ENCODE peak calls at places on chromosome 6, in six cellular contexts. D, F, W, N, H and X are unnamed samples. For H3K9me3, the result is how much of the 10 kb centered on the place peaks cover.

GRCh38 chr6:113320653-113321052 is 536.5 kb upstream of the MARCKS start:
- DNase-seq in N (no peak), F (no peak), W (no peak), H (no peak), D (no peak), X (no peak)

GRCh38 chr6:85669735-85670194 is 27.1 kb upstream of the SYNCRIP start:
- DNase-seq in F (peak), H (no peak), W (no peak), D (no peak), N (peak), X (peak)

GRCh38 chr6:132058975-132059374 is 107.8 kb upstream of the CCN2 start:
- DNase-seq in N (no peak), W (no peak), D (no peak), H (no peak), F (no peak), X (no peak)

GRCh38 chr6:157596886-157597285 is 215.9 kb downstream of the ZDHHC14 start:
- DNase-seq in W (no peak), H (no peak), F (no peak), N (no peak), D (no peak), X (no peak)

GRCh38 chr6:159682265-159682664 is 10.8 kb downstream of the SOD2 start:
- DNase-seq in F (no peak), W (no peak), H (no peak), N (no peak), D (no peak), X (no peak)

GRCh38 chr6:110874880-110875547 is 429 bp downstream of the AMD1 start:
- DNase-seq in W (no peak), F (peak), N (peak), D (no peak), H (no peak), X (peak)

GRCh38 chr6:15096894-15097837 is 148.7 kb upstream of the JARID2 start:
- DNase-seq in H (no peak), F (no peak), D (no peak), W (no peak), N (no peak), X (no peak)

GRCh38 chr6:139920027-139920851 is 545.8 kb upstream of the CITED2 start:
- DNase-seq in D (no peak), N (no peak), H (no peak), F (no peak), W (no peak), X (no peak)

GRCh38 chr6:1201547-1202200 is 110.2 kb upstream of the FOXQ1 start:
- DNase-seq in W (no peak), F (no peak), H (no peak), D (no peak), N (no peak), X (no peak)

GRCh38 chr6:84581494-84582259 is 182.7 kb downstream of the TBX18 start:
- DNase-seq in F (no peak), N (no peak), D (no peak), H (no peak), W (no peak), X (no peak)

GRCh38 chr6:127026247-127026646 is 92.2 kb upstream of the RSPO3 start:
- DNase-seq in H (no peak), F (no peak), W (no peak), N (no peak), D (no peak), X (no peak)

GRCh38 chr6:41941280-41942044 is at the start of gene CCND3:
- DNase-seq in F (peak), N (peak), H (peak), W (peak), D (peak), X (peak)

GRCh38 chr6:52839124-52840055 is 1.2 kb downstream of the GSTA5 start:
- DNase-seq in D (no peak), F (peak), W (peak), H (no peak), N (peak), X (peak)

GRCh38 chr6:122563364-122564052 is 46.7 kb upstream of the PKIB start:
- DNase-seq in W (no peak), F (no peak), N (no peak), D (no peak), H (no peak), X (no peak)

GRCh38 chr6:139970591-139970991 is 596.1 kb upstream of the CITED2 start:
- DNase-seq in N (no peak), H (no peak), D (no peak), F (no peak), W (no peak), X (no peak)

GRCh38 chr6:39130691-39131090 is 15.7 kb upstream of the SAYSD1 start:
- DNase-seq in D (no peak), H (no peak), N (no peak), W (no peak), F (no peak), X (no peak)

GRCh38 chr6:98945311-98946005 is 2.3 kb downstream of the FBXL4 start:
- DNase-seq in N (no peak), D (no peak), H (no peak), F (no peak), W (no peak), X (no peak)

GRCh38 chr6:13924949-13925881 is at the start of gene RNF182:
- DNase-seq in F (no peak), N (no peak), W (no peak), H (no peak), D (no peak), X (no peak)

GRCh38 chr6:132512638-132513632 is at the start of gene STX7:
- DNase-seq in N (peak), F (peak), H (peak), D (peak), W (peak), X (peak)

GRCh38 chr6:156827382-156827781 is 50.2 kb downstream of the ARID1B start:
- DNase-seq in W (no peak), D (no peak), H (no peak), N (no peak), F (no peak), X (no peak)

GRCh38 chr6:162849269-162849668 is 121.5 kb downstream of the PACRG start:
- DNase-seq in F (no peak), H (no peak), W (no peak), N (no peak), D (no peak), X (no peak)

GRCh38 chr6:30282522-30282921 is 44.2 kb upstream of the TRIM39 start:
- DNase-seq in F (no peak), N (no peak), H (no peak), D (no peak), W (no peak), X (no peak)
- H3K9me3 ChIP-seq in F (under half), N (under half), H (under half), D (half or more), W (half or more), X (half or more)

GRCh38 chr6:30893001-30893591 is 8.8 kb downstream of the DDR1 start:
- DNase-seq in N (no peak), D (no peak), W (no peak), H (no peak), F (no peak), X (no peak)
- H3K27ac ChIP-seq in N (no peak), D (no peak), W (no peak), H (no peak), F (no peak), X (no peak)

GRCh38 chr6:143757346-143757832 is 79.6 kb downstream of the PHACTR2 start:
- DNase-seq in W (no peak), D (no peak), H (no peak), N (no peak), F (no peak), X (no peak)

GRCh38 chr6:143762126-143762525 is 81.0 kb upstream of the LTV1 start:
- DNase-seq in W (no peak), F (no peak), H (no peak), D (no peak), N (no peak), X (no peak)

GRCh38 chr6:143759666-143760065 is 81.9 kb downstream of the PHACTR2 start:
- DNase-seq in H (no peak), N (no peak), F (no peak), D (no peak), W (no peak), X (no peak)

GRCh38 chr6:143758551-143758950 is 80.8 kb downstream of the PHACTR2 start:
- DNase-seq in N (no peak), F (no peak), W (no peak), H (no peak), D (no peak), X (no peak)

GRCh38 chr6:143761103-143761502 is 82.0 kb upstream of the LTV1 start:
- DNase-seq in N (no peak), F (no peak), W (no peak), D (no peak), H (no peak), X (no peak)
- H3K4me3 ChIP-seq in N (no peak), F (no peak), W (no peak), D (no peak), H (no peak), X (no peak)

GRCh38 chr6:150236544-150236943 is 93.7 kb downstream of the PPP1R14C start:
- DNase-seq in W (no peak), N (no peak), H (peak), D (no peak), F (no peak), X (no peak)
- H3K9me3 ChIP-seq in W (under half), N (under half), H (under half), D (under half), F (under half), X (under half)

DNA sequence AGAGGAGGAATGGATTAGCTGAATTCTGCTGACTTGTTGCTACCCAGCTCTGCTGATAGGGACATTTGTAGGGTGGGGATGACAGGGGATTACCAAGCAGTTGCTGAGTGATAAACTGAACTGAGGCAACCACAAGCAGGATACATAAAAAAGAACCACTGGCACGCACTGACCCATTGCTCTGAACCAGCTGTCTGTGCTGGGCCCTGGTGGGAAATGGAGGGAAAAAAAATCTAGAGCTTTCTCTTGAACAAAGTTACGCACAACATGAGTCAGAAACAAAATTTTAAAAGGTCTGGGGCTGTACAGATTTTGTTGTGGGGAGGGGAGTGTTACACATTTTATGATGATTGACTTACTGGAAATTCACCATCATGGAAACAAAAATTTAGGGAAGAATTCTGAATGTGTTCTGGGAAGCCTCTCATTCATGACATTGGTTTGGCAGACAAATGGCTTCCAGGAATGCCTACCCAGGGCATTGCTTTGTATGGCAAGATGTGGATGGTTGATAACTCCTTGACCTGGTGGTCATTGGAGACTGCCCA is 37.7 kb downstream of the FOXO3 start:
- DNase-seq in H (no peak), D (no peak), W (no peak), F (no peak), N (no peak), X (no peak)
- H3K27ac ChIP-seq in H (peak), D (peak), W (no peak), F (no peak), N (no peak), X (no peak)

DNA sequence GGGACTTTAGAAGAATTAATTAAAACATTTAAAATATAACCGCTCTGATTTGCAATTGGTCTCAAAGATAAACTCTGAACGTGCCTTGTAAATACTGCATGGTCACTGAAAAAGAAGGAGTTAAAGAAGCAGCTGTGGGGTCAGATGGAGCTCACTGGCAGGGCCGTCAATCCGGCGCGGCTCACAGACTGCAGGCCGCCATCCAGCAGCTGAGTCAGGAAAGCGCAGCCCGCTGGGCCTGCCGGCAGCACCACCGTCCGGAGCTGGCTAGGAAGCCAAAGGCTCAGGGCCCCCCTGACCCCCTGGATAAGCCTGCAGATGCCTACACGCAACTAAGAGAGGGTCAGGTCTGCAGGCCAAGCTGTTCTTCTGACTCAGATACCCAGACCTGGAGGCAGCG is 54.2 kb upstream of the FRMD1 start:
- DNase-seq in W (no peak), H (no peak), D (peak), F (no peak), N (no peak), X (no peak)
- H3K4me3 ChIP-seq in W (peak), H (no peak), D (no peak), F (no peak), N (no peak), X (no peak)

DNA sequence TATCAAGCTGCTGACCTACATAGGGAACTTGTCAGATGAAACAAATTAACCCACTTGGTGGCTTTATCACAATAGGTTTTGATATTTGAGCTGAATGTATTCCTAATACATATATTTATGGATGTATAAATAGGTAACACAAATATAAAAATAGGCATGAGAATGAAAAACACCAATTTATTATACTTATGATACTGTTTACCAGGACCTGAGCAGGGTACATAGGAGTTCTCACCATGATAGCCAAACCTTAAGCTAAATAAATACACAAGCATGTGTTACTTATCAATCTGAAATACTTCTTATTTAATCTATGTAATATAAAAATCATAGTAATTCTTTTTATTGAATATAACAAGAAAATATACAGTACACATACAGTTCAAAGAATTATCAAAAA is 25.0 kb downstream of the ASCC3 start:
- DNase-seq in F (no peak), N (no peak), W (no peak), H (no peak), D (no peak), X (no peak)
- H3K9me3 ChIP-seq in F (under half), N (under half), W (under half), H (under half), D (under half), X (under half)

GRCh38 chr6:142855877-142856606 is 88.9 kb downstream of the HIVEP2 start:
- DNase-seq in N (no peak), W (no peak), H (no peak), D (no peak), F (no peak), X (no peak)
- H3K27ac ChIP-seq in N (peak), W (no peak), H (no peak), D (no peak), F (peak), X (peak)

GRCh38 chr6:134168580-134169223 is 116.3 kb upstream of the SLC2A12 start:
- DNase-seq in N (no peak), D (no peak), H (no peak), F (no peak), W (no peak), X (no peak)
- H3K4me3 ChIP-seq in N (no peak), D (no peak), H (no peak), F (no peak), W (no peak), X (no peak)